ENCODE peak calls at places on chromosomes 13 and 19, in ten cellular contexts. One of them, this sample, is unnamed.

GRCh38 chr13:38398810-38399493 is 49.3 kb downstream of the UFM1 start:
- DNase-seq in dorsolateral prefrontal cortex: no peak
- DNase-seq in AG04450: no peak
- DNase-seq in COR-L47: no peak
- DNase-seq in stimulated activated CD4-positive, alpha-beta T cell treated with anti-CD3 and anti-CD28 coated beads, Interleukin-4, amount 100 ng/mL, for 24 hours: no peak
- DNase-seq in C1 segment of cervical spinal cord: no peak
- DNase-seq in tibial artery: no peak
- DNase-seq in SW 1271: no peak
- DNase-seq in WTC11: no peak
- DNase-seq in fibroblast of the aortic adventitia: no peak
- DNase-seq in this sample: peak; percentile 93

GRCh38 chr19:52188822-52189744 is 769 bp upstream of the PPP2R1A start:
- DNase-seq in AG04450: peak; percentile 30
- DNase-seq in tibial artery: no peak
- DNase-seq in COR-L47: no peak
- DNase-seq in WTC11: peak; percentile 98
- DNase-seq in dorsolateral prefrontal cortex: peak; percentile 64
- DNase-seq in stimulated activated CD4-positive, alpha-beta T cell treated with anti-CD3 and anti-CD28 coated beads, Interleukin-4, amount 100 ng/mL, for 24 hours: no peak
- DNase-seq in SW 1271: no peak
- DNase-seq in fibroblast of the aortic adventitia: no peak
- DNase-seq in C1 segment of cervical spinal cord: peak; percentile 78
- DNase-seq in this sample: no peak

GRCh38 chr13:27573265-27573664 is 47.1 kb downstream of the LNX2 start:
- DNase-seq in tibial artery: no peak
- DNase-seq in C1 segment of cervical spinal cord: no peak
- DNase-seq in fibroblast of the aortic adventitia: no peak
- DNase-seq in COR-L47: no peak
- DNase-seq in SW 1271: no peak
- DNase-seq in WTC11: no peak
- DNase-seq in dorsolateral prefrontal cortex: no peak
- DNase-seq in stimulated activated CD4-positive, alpha-beta T cell treated with anti-CD3 and anti-CD28 coated beads, Interleukin-4, amount 100 ng/mL, for 24 hours: no peak
- DNase-seq in AG04450: peak; percentile 15
- DNase-seq in this sample: peak; percentile 4

GRCh38 chr19:12723643-12724426 is at the start of gene TNPO2:
- DNase-seq in stimulated activated CD4-positive, alpha-beta T cell treated with anti-CD3 and anti-CD28 coated beads, Interleukin-4, amount 100 ng/mL, for 24 hours: peak; percentile 80
- DNase-seq in dorsolateral prefrontal cortex: no peak
- DNase-seq in SW 1271: peak; percentile 30
- DNase-seq in fibroblast of the aortic adventitia: peak; percentile 57
- DNase-seq in tibial artery: no peak
- DNase-seq in COR-L47: peak; percentile 52
- DNase-seq in C1 segment of cervical spinal cord: peak; percentile 37
- DNase-seq in WTC11: peak; percentile 89
- DNase-seq in AG04450: no peak
- DNase-seq in this sample: peak; percentile 46

GRCh38 chr19:35395762-35396199 is 24.9 kb downstream of the GPR42 start:
- DNase-seq in C1 segment of cervical spinal cord: no peak
- DNase-seq in tibial artery: no peak
- DNase-seq in fibroblast of the aortic adventitia: no peak
- DNase-seq in SW 1271: no peak
- DNase-seq in AG04450: no peak
- DNase-seq in WTC11: peak; percentile 24
- DNase-seq in dorsolateral prefrontal cortex: no peak
- DNase-seq in COR-L47: no peak
- DNase-seq in stimulated activated CD4-positive, alpha-beta T cell treated with anti-CD3 and anti-CD28 coated beads, Interleukin-4, amount 100 ng/mL, for 24 hours: no peak
- DNase-seq in this sample: no peak

GRCh38 chr19:47176627-47177090 is 46.0 kb downstream of the SAE1 start:
- DNase-seq in dorsolateral prefrontal cortex: no peak
- DNase-seq in C1 segment of cervical spinal cord: no peak
- DNase-seq in fibroblast of the aortic adventitia: peak; percentile 96
- DNase-seq in stimulated activated CD4-positive, alpha-beta T cell treated with anti-CD3 and anti-CD28 coated beads, Interleukin-4, amount 100 ng/mL, for 24 hours: peak; percentile 53
- DNase-seq in SW 1271: no peak
- DNase-seq in COR-L47: no peak
- DNase-seq in AG04450: peak; percentile 85
- DNase-seq in WTC11: no peak
- DNase-seq in tibial artery: no peak
- DNase-seq in this sample: peak; percentile 95

GRCh38 chr13:35891973-35892441 is 239.2 kb downstream of the DCLK1 start:
- DNase-seq in tibial artery: no peak
- DNase-seq in stimulated activated CD4-positive, alpha-beta T cell treated with anti-CD3 and anti-CD28 coated beads, Interleukin-4, amount 100 ng/mL, for 24 hours: no peak
- DNase-seq in SW 1271: no peak
- DNase-seq in fibroblast of the aortic adventitia: peak; percentile 36
- DNase-seq in dorsolateral prefrontal cortex: no peak
- DNase-seq in WTC11: no peak
- DNase-seq in C1 segment of cervical spinal cord: no peak
- DNase-seq in COR-L47: no peak
- DNase-seq in AG04450: no peak
- DNase-seq in this sample: peak; percentile 21

GRCh38 chr19:4993683-4994082 is 24.8 kb downstream of the KDM4B start:
- DNase-seq in dorsolateral prefrontal cortex: no peak
- DNase-seq in C1 segment of cervical spinal cord: no peak
- DNase-seq in tibial artery: no peak
- DNase-seq in WTC11: no peak
- DNase-seq in fibroblast of the aortic adventitia: no peak
- DNase-seq in SW 1271: no peak
- DNase-seq in AG04450: no peak
- DNase-seq in COR-L47: no peak
- DNase-seq in stimulated activated CD4-positive, alpha-beta T cell treated with anti-CD3 and anti-CD28 coated beads, Interleukin-4, amount 100 ng/mL, for 24 hours: no peak
- DNase-seq in this sample: no peak

GRCh38 chr19:55066107-55066709 is 3.3 kb upstream of the RDH13 start:
- DNase-seq in AG04450: no peak
- DNase-seq in stimulated activated CD4-positive, alpha-beta T cell treated with anti-CD3 and anti-CD28 coated beads, Interleukin-4, amount 100 ng/mL, for 24 hours: no peak
- DNase-seq in SW 1271: no peak
- DNase-seq in C1 segment of cervical spinal cord: no peak
- DNase-seq in tibial artery: no peak
- DNase-seq in fibroblast of the aortic adventitia: no peak
- DNase-seq in dorsolateral prefrontal cortex: no peak
- DNase-seq in COR-L47: no peak
- DNase-seq in WTC11: no peak
- DNase-seq in this sample: no peak

GRCh38 chr19:27776020-27776419 is 1436.9 kb downstream of the UQCRFS1 start:
- DNase-seq in dorsolateral prefrontal cortex: no peak
- DNase-seq in COR-L47: no peak
- DNase-seq in fibroblast of the aortic adventitia: peak; percentile 46
- DNase-seq in AG04450: no peak
- DNase-seq in tibial artery: no peak
- DNase-seq in C1 segment of cervical spinal cord: no peak
- DNase-seq in WTC11: no peak
- DNase-seq in SW 1271: no peak
- DNase-seq in stimulated activated CD4-positive, alpha-beta T cell treated with anti-CD3 and anti-CD28 coated beads, Interleukin-4, amount 100 ng/mL, for 24 hours: no peak
- DNase-seq in this sample: peak; percentile 40

GRCh38 chr13:27339299-27339698 is 68.7 kb downstream of the RASL11A start:
- DNase-seq in COR-L47: no peak
- DNase-seq in WTC11: peak; percentile 75
- DNase-seq in stimulated activated CD4-positive, alpha-beta T cell treated with anti-CD3 and anti-CD28 coated beads, Interleukin-4, amount 100 ng/mL, for 24 hours: peak; percentile 42
- DNase-seq in fibroblast of the aortic adventitia: peak; percentile 48
- DNase-seq in C1 segment of cervical spinal cord: no peak
- DNase-seq in AG04450: no peak
- DNase-seq in SW 1271: peak; percentile 1
- DNase-seq in tibial artery: peak; percentile 63
- DNase-seq in dorsolateral prefrontal cortex: no peak
- DNase-seq in this sample: peak; percentile 35

This sample was measured in AG10803.